ENCODE peak calls at places on chromosomes 6 and 20, in five cellular contexts. C is uterus, E is adrenal gland, I is neural progenitor cell, M is tibial nerve. V is an unnamed sample.

GRCh38 chr6:37556884-37557644 is 57.4 kb upstream of the CCDC167 start:
- DNase-seq in M (no peak), I (no peak), C (no peak), E (no peak), V (no peak)

GRCh38 chr20:35312348-35312747 is 20.1 kb upstream of the FAM83C start:
- DNase-seq in M (no peak), I (no peak), E (no peak), C (no peak), V (peak; percentile 79)

GRCh38 chr6:34248198-34248726 is 544 bp downstream of the SMIM29 start:
- DNase-seq in M (peak; percentile 61), I (peak; percentile 68), E (peak; percentile 70), C (peak; percentile 72), V (no peak)

GRCh38 chr6:90219168-90219985 is 77.3 kb downstream of the BACH2 start:
- DNase-seq in M (peak; percentile 52), I (peak; percentile 43), C (peak; percentile 55), E (peak; percentile 17), V (peak; percentile 29)

GRCh38 chr6:169341706-169342105 is 88.1 kb upstream of the THBS2 start:
- DNase-seq in M (no peak), I (no peak), C (no peak), E (no peak), V (no peak)

GRCh38 chr20:17810847-17811604 is 111.3 kb downstream of the BANF2 start:
- DNase-seq in E (no peak), M (no peak), I (no peak), C (no peak), V (no peak)

GRCh38 chr20:59976196-59976847 is 18.1 kb downstream of the CDH26 start:
- DNase-seq in C (no peak), E (no peak), M (no peak), I (no peak), V (no peak)

GRCh38 chr6:8437813-8438212 is 2.5 kb upstream of the SLC35B3 start:
- DNase-seq in E (no peak), M (no peak), C (no peak), I (no peak), V (no peak)

GRCh38 chr6:161411265-161411944 is 137.5 kb upstream of the AGPAT4 start:
- DNase-seq in E (no peak), I (no peak), C (no peak), M (no peak), V (no peak)

GRCh38 chr6:118506071-118506638 is 41.9 kb upstream of the PLN start:
- DNase-seq in I (no peak), M (no peak), C (no peak), E (no peak), V (no peak)

GRCh38 chr20:48126227-48126740 is 341.0 kb upstream of the SULF2 start:
- DNase-seq in I (no peak), M (no peak), C (no peak), E (no peak), V (no peak)

GRCh38 chr20:17648782-17649730 is 33.0 kb downstream of the RRBP1 start:
- DNase-seq in I (peak; percentile 62), C (peak; percentile 14), E (no peak), M (no peak), V (no peak)

GRCh38 chr6:151637814-151638213 is 144.0 kb downstream of the CCDC170 start:
- DNase-seq in C (no peak), M (no peak), E (no peak), I (no peak), V (no peak)

GRCh38 chr6:35691027-35691824 is 2.5 kb upstream of the FKBP5 start:
- DNase-seq in E (peak; percentile 89), M (peak; percentile 92), C (peak; percentile 90), I (no peak), V (no peak)

GRCh38 chr6:133923938-133924593 is 29.0 kb upstream of the TBPL1 start:
- DNase-seq in C (peak; percentile 64), M (peak; percentile 87), E (peak; percentile 60), I (peak; percentile 84), V (peak; percentile 74)

GRCh38 chr6:119077643-119078448 is 618 bp downstream of the FAM184A start:
- DNase-seq in M (no peak), E (peak; percentile 21), I (peak; percentile 55), C (peak; percentile 25), V (no peak)

GRCh38 chr6:2132416-2132815 is 113.0 kb downstream of the GMDS start:
- DNase-seq in E (peak; percentile 37), M (no peak), I (no peak), C (no peak), V (no peak)

GRCh38 chr6:31350973-31351733 is 5.8 kb downstream of the HLA-B start:
- DNase-seq in I (no peak), M (no peak), C (no peak), E (no peak), V (no peak)

DNA sequence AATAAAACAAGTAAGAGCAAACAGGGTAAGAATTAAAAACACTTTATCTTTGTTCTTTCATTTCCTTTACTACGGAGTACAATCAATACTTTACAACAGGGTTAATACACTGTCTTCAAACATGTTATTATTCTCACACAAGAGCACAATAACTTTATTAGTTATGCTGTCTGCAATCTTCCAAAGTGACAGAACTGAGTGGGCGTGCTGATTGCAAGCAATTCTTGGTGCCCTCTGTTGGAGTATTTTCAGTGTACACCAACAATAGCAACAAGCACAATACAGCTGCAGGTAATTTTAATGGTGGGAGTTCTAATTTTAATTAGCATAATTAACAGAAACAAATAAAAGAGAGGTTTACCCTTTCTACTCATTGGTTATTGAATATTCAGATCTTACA is 33.9 kb upstream of the PTPRK start:
- DNase-seq in M (no peak), I (no peak), C (no peak), E (no peak), V (no peak)
- TF ChIP-seq CTCF in M (no peak), I (no peak), C (no peak), E (no peak), V (peak; percentile 47)

DNA sequence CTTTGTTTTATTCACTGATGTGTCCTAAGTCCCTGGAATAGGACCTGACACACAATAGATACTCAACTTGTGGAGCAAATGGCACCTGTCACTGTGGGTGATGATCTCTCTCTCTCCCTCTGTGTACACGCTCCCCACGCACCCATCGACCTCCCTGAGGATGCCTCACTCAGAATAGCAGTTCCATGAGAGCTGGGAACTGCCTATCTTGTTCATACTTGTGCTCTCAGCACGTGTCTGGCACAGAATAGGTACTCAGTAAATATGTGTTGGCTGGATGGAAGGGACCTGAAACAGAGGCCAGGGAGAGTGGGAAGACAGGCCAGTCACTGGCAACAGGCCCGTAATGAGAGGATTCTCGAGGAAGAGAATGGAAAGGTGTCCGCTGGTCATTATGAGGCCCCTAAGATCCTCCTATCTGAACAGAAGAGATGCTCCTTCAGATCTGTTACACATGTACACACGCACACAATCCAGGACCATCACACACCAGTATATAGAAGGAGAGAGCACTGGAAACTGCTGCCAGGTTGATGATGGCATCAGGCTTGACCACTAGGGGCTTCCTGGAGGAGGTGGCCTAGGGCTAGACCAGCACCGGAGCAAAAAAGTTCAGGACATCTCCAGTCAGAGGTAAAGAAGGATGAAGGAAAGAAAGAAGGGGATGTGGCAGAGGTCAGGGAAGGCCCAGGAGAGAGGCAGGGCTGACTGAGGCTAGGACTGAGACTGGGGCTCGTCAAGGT is 30.9 kb downstream of the VEGFA start:
- DNase-seq in I (no peak), E (no peak), M (no peak), C (no peak), V (no peak)
- TF ChIP-seq CTCF in I (peak; percentile 26), E (no peak), M (no peak), C (no peak), V (peak; percentile 60)

GRCh38 chr20:46406986-46407670 is 713 bp upstream of the ELMO2 start:
- DNase-seq in E (peak; percentile 73), M (peak; percentile 34), I (peak; percentile 42), C (peak; percentile 56), V (peak; percentile 20)

GRCh38 chr20:46402236-46402886 is 4.1 kb downstream of the ELMO2 start:
- DNase-seq in M (no peak), C (no peak), E (no peak), I (no peak), V (peak; percentile 4)

GRCh38 chr20:46408281-46408731 is 1.9 kb upstream of the ELMO2 start:
- DNase-seq in C (no peak), I (no peak), E (no peak), M (no peak), V (no peak)

GRCh38 chr20:46407671-46407996 is 1.2 kb upstream of the ELMO2 start:
- DNase-seq in C (no peak), M (no peak), E (peak; percentile 33), I (no peak), V (no peak)

DNA sequence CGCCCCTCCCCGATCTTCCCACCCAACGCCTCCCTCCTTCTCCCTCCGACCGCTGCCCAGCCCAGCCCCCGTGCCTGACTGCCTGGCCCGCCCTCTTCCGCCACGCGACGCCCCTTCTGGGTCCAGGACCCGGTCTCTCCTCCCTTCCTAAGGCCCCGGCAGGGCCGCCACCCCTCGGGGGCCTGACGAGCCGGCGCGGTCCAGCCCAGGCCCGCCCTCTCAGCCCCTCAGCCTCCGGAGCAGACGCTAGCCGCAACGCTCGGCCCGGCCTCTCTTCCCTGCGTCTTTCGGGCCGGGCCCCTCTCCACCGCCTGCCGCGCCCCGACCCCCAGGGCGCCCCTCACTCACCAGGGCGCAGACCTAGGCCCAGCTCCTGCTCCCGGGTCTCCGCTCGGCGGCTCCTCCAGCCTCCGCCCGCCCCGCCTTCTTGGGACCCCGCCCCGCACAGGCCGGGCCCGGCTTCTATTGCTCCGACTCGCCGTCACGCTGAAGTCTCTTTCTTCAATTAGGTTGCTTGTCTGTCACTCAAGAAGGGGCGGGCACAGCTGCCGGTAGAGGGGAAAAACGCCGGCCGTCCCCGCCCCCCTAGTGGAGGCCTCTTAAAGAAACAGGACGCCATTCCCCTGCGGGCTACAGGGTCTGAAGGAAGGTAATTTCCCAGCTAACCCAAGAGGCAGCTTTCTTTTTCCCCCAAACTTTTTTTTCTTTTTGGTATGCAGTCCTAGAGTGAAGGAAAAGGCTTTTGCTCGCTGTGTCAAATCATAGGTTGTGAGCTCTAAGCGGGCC is at the start of gene ELMO2:
- DNase-seq in M (peak; percentile 99), I (peak; percentile 99), E (peak; percentile 97), C (peak; percentile 96), V (peak; percentile 95)
- TF ChIP-seq CTCF in M (no peak), I (no peak), E (peak; percentile 59), C (peak; percentile 36), V (peak; percentile 66)

GRCh38 chr6:136030131-136030530 is 178.6 kb downstream of the PDE7B start:
- DNase-seq in I (no peak), M (no peak), E (no peak), C (no peak), V (no peak)

GRCh38 chr6:136034422-136034821 is 182.9 kb downstream of the PDE7B start:
- DNase-seq in M (no peak), C (no peak), E (no peak), I (no peak), V (no peak)

GRCh38 chr6:136035378-136036070 is 184.0 kb downstream of the PDE7B start:
- DNase-seq in E (no peak), I (no peak), C (peak; percentile 32), M (no peak), V (peak; percentile 46)

GRCh38 chr6:136036071-136036380 is 184.5 kb downstream of the PDE7B start:
- DNase-seq in C (no peak), E (no peak), M (no peak), I (no peak), V (no peak)

DNA sequence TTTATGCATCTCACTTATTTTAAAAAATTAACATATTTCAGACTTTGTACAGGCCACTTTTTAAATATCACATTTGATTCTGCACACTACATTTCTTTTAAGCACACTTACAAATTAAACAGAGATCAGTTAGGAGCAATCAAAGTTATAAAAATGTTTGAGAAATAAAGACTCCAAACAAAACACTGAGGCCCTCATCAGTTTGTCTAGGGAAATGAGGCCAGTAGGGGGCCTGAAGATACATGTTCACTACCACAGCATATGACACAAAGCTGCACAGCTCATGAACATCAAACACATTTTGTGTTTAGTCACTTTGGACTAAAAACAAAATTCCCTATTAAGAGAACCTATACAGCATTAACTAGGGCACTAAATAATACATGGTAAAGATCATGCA is 180.5 kb downstream of the PDE7B start:
- DNase-seq in I (no peak), E (peak; percentile 23), M (peak; percentile 42), C (no peak), V (peak; percentile 56)
- TF ChIP-seq CTCF in I (peak; percentile 26), E (peak; percentile 58), M (peak; percentile 17), C (peak; percentile 37), V (peak; percentile 83)

GRCh38 chr6:27177454-27178000 is 70.0 kb upstream of the PRSS16 start:
- DNase-seq in I (peak; percentile 95), E (peak; percentile 88), C (peak; percentile 66), M (peak; percentile 38), V (peak; percentile 92)
- TF ChIP-seq CTCF in I (peak; percentile 60), E (peak; percentile 51), C (no peak), M (peak; percentile 59), V (peak; percentile 72)

V was measured in HFFc6.